ENCODE peak calls at places on chromosomes 5 and 9, in four cellular contexts. One of them, this sample, is unnamed.

GRCh38 chr5:173812811-173813550 is 75.2 kb upstream of the CPEB4 start:
- DNase-seq in H1: no peak
- DNase-seq in H9: no peak
- DNase-seq in IMR-90: peak; percentile 32
- DNase-seq in this sample: no peak

GRCh38 chr5:173265433-173265832 is 30.4 kb upstream of the NKX2-5 start:
- DNase-seq in IMR-90: no peak
- DNase-seq in H9: no peak
- DNase-seq in H1: no peak
- DNase-seq in this sample: no peak

GRCh38 chr9:127898433-127899199 is 787 bp downstream of the ST6GALNAC6 start:
- DNase-seq in IMR-90: peak; percentile 89
- DNase-seq in H9: peak; percentile 41
- DNase-seq in H1: no peak
- DNase-seq in this sample: no peak

GRCh38 chr5:96433066-96433447 is at the start of gene PCSK1:
- DNase-seq in H1: no peak
- DNase-seq in IMR-90: no peak
- DNase-seq in H9: peak; percentile 45
- DNase-seq in this sample: peak; percentile 59

GRCh38 chr9:113657765-113658564 is 194.4 kb downstream of the RGS3 start:
- DNase-seq in H1: peak; percentile 76
- DNase-seq in IMR-90: peak; percentile 83
- DNase-seq in H9: peak; percentile 92
- DNase-seq in this sample: peak; percentile 92

GRCh38 chr9:133531293-133531692 is 3.2 kb upstream of the ADAMTSL2 start:
- DNase-seq in IMR-90: no peak
- DNase-seq in H9: no peak
- DNase-seq in H1: no peak
- DNase-seq in this sample: no peak

GRCh38 chr5:69033690-69034089 is 60.1 kb upstream of the SLC30A5 start:
- DNase-seq in H9: no peak
- DNase-seq in H1: no peak
- DNase-seq in IMR-90: no peak
- DNase-seq in this sample: no peak

GRCh38 chr5:16427572-16427971 is 38.0 kb downstream of the ZNF622 start:
- DNase-seq in H9: no peak
- DNase-seq in IMR-90: no peak
- DNase-seq in H1: no peak
- DNase-seq in this sample: no peak

GRCh38 chr5:96733771-96734498 is 71.8 kb downstream of the CAST start:
- DNase-seq in H9: peak; percentile 43
- DNase-seq in IMR-90: peak; percentile 35
- DNase-seq in H1: no peak
- DNase-seq in this sample: peak; percentile 42

GRCh38 chr5:167320019-167320418 is 971.4 kb upstream of the WWC1 start:
- DNase-seq in H9: no peak
- DNase-seq in IMR-90: no peak
- DNase-seq in H1: no peak
- DNase-seq in this sample: no peak

GRCh38 chr5:142915840-142916424 is 145.8 kb downstream of the ARHGAP26 start:
- DNase-seq in IMR-90: peak; percentile 48
- DNase-seq in H1: peak; percentile 38
- DNase-seq in H9: peak; percentile 75
- DNase-seq in this sample: peak; percentile 86

GRCh38 chr9:95167998-95168397 is 149.5 kb downstream of the FANCC start:
- DNase-seq in IMR-90: peak; percentile 97
- DNase-seq in H1: peak; percentile 73
- DNase-seq in H9: peak; percentile 83
- DNase-seq in this sample: peak; percentile 95

GRCh38 chr5:9437741-9438240 is 108.1 kb downstream of the SEMA5A start:
- DNase-seq in H9: no peak
- DNase-seq in IMR-90: peak; percentile 86
- DNase-seq in H1: no peak
- DNase-seq in this sample: no peak

GRCh38 chr5:101932599-101932998 is 363.5 kb downstream of the SLCO4C1 start:
- DNase-seq in IMR-90: no peak
- DNase-seq in H9: no peak
- DNase-seq in H1: no peak
- DNase-seq in this sample: no peak

GRCh38 chr5:143734381-143734780 is 77.6 kb upstream of the HMHB1 start:
- DNase-seq in H9: no peak
- DNase-seq in IMR-90: no peak
- DNase-seq in H1: no peak
- DNase-seq in this sample: no peak

GRCh38 chr5:126746290-126746689 is 30.6 kb upstream of the LMNB1 start:
- DNase-seq in H9: no peak
- DNase-seq in H1: no peak
- DNase-seq in IMR-90: no peak
- DNase-seq in this sample: peak; percentile 92

GRCh38 chr9:128634111-128634510 is 22.5 kb downstream of the DYNC2I2 start:
- DNase-seq in H9: no peak
- DNase-seq in H1: no peak
- DNase-seq in IMR-90: no peak
- DNase-seq in this sample: no peak

GRCh38 chr9:131096490-131097258 is at the start of gene AIF1L:
- DNase-seq in H1: no peak
- DNase-seq in IMR-90: no peak
- DNase-seq in H9: peak; percentile 94
- DNase-seq in this sample: peak; percentile 93

GRCh38 chr5:957730-958485 is 50.7 kb upstream of the NKD2 start:
- DNase-seq in H9: no peak
- DNase-seq in H1: no peak
- DNase-seq in IMR-90: peak; percentile 9
- DNase-seq in this sample: no peak
- H3K27ac ChIP-seq in H9: no peak overlapping the region
- H3K27ac ChIP-seq in H1: no peak overlapping the region
- H3K27ac ChIP-seq in IMR-90: peak overlapping the region; percentile 81
- H3K27ac ChIP-seq in this sample: no peak overlapping the region

GRCh38 chr5:78642701-78643100 is 5.9 kb downstream of the LHFPL2 start:
- DNase-seq in IMR-90: no peak
- DNase-seq in H9: no peak
- DNase-seq in H1: no peak
- DNase-seq in this sample: no peak
- H2BK15ac ChIP-seq in IMR-90: no peak overlapping the region
- H2BK15ac ChIP-seq in H9: no peak overlapping the region
- H2BK15ac ChIP-seq in H1: no peak overlapping the region
- H2BK15ac ChIP-seq in this sample: no peak overlapping the region

GRCh38 chr9:4295160-4295559 is 4.7 kb downstream of the GLIS3 start:
- DNase-seq in H9: no peak
- DNase-seq in H1: no peak
- DNase-seq in IMR-90: no peak
- DNase-seq in this sample: no peak

GRCh38 chr9:4297795-4298254 is 2.0 kb downstream of the GLIS3 start:
- DNase-seq in H1: no peak
- DNase-seq in H9: peak; percentile 72
- DNase-seq in IMR-90: peak; percentile 65
- DNase-seq in this sample: peak; percentile 88

GRCh38 chr9:4297151-4297794 is 2.6 kb downstream of the GLIS3 start:
- DNase-seq in H1: no peak
- DNase-seq in H9: peak; percentile 84
- DNase-seq in IMR-90: peak; percentile 87
- DNase-seq in this sample: peak; percentile 94

GRCh38 chr9:4298255-4299005 is 1.4 kb downstream of the GLIS3 start:
- DNase-seq in H9: peak; percentile 37
- DNase-seq in IMR-90: peak; percentile 27
- DNase-seq in H1: no peak
- DNase-seq in this sample: peak; percentile 82

DNA sequence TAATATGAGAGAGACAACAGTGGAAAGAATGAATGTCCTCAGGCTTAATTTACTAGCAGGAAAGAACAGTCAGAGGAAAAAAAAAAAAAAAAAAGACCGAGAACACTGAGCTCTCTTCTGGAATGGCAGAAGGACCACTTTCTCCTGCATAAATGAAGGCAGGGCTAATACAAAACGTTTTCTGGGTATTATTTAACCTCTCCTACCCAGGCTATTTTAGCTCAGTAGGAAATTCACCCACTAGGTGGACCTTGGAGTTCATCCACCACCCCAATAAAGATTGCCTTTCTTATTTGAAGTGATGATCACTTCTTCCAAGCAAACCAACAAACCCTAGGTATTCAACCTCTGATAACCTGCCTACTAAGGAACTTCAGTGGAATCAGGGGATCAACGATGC is 3.7 kb downstream of the GLIS3 start:
- DNase-seq in H9: no peak
- DNase-seq in IMR-90: no peak
- DNase-seq in H1: no peak
- DNase-seq in this sample: no peak
- H3K56ac ChIP-seq in H9: no peak overlapping the region
- H3K56ac ChIP-seq in IMR-90: no peak overlapping the region
- H3K56ac ChIP-seq in H1: no peak overlapping the region
- H3K56ac ChIP-seq in this sample: no peak overlapping the region

DNA sequence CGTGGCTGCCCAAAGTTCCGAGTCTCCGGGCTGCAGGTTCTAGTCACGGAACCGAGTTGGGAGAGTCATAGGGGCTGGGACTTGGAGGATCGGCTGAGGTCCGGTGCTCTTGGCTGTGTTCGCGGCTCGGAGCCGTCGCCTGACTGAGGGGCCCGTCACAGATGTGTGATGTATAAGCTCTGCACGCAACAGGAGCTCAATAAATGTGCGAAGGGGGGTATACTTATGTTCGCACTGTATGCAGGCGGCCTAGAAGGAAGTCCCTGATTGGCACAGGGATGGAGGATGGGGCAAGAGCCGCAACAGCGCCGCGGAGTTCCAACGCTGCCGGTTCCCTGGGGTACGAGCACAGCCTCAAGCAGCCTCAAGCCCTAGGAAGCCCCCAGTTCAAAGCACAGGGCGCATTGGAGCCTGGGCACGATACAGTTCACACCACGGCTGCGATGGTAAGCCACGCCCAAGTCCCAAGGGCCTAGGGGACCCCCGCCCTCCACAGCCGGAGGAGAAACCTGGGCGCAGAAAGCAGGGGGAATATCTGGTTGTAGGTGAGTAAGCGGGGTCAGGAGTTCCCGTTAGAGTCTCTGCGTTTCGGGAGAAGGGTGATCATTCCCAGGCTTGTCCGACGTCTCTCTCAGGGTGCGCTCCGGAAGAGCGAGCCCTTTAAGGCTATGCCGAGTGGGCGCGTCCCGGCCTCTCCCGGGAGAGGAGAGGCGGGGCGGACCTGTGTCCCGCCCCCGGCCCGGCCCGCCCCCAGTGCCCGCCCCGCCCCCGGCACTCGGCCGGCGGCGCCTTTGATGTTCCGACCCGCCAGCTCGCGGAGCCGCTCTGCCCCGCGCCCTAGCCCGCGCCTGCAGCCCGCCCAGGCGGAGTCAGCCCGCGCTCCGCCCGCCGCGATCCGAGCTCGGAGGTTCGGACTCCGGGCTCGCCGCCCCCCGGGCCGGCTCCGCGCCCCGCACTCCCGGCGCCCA is at the start of gene TCF7:
- DNase-seq in H9: peak; percentile 88
- DNase-seq in IMR-90: peak; percentile 71
- DNase-seq in H1: peak; percentile 59
- DNase-seq in this sample: peak; percentile 94
- H3K27ac ChIP-seq in H9: no peak within 1 kb of the TSS
- H3K27ac ChIP-seq in IMR-90: no peak within 1 kb of the TSS
- H3K27ac ChIP-seq in H1: no peak within 1 kb of the TSS
- H3K27ac ChIP-seq in this sample: peak within 1 kb of the TSS; percentile 61

GRCh38 chr5:140567871-140568270 is 3.2 kb downstream of the SLC35A4 start:
- DNase-seq in H1: no peak
- DNase-seq in H9: no peak
- DNase-seq in IMR-90: no peak
- DNase-seq in this sample: no peak

GRCh38 chr5:140565780-140566095 is 1.1 kb downstream of the SLC35A4 start:
- DNase-seq in H1: no peak
- DNase-seq in H9: no peak
- DNase-seq in IMR-90: no peak
- DNase-seq in this sample: peak; percentile 44

GRCh38 chr5:140566665-140567064 is 2.0 kb downstream of the SLC35A4 start:
- DNase-seq in H1: no peak
- DNase-seq in IMR-90: no peak
- DNase-seq in H9: no peak
- DNase-seq in this sample: no peak

GRCh38 chr5:140568664-140569063 is 4.0 kb downstream of the SLC35A4 start:
- DNase-seq in IMR-90: no peak
- DNase-seq in H1: no peak
- DNase-seq in H9: no peak
- DNase-seq in this sample: no peak

DNA sequence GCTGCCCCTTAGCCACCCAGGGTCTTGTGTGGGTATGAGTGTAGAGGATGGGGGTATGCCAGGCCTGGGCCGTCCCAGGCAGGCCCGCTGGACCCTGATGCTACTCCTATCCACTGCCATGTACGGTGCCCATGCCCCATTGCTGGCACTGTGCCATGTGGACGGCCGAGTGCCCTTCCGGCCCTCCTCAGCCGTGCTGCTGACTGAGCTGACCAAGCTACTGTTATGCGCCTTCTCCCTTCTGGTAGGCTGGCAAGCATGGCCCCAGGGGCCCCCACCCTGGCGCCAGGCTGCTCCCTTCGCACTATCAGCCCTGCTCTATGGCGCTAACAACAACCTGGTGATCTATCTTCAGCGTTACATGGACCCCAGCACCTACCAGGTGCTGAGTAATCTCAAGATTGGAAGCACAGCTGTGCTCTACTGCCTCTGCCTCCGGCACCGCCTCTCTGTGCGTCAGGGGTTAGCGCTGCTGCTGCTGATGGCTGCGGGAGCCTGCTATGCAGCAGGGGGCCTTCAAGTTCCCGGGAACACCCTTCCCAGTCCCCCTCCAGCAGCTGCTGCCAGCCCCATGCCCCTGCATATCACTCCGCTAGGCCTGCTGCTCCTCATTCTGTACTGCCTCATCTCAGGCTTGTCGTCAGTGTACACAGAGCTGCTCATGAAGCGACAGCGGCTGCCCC is 2.6 kb downstream of the SLC35A4 start:
- DNase-seq in H1: no peak
- DNase-seq in H9: no peak
- DNase-seq in IMR-90: no peak
- DNase-seq in this sample: no peak
- H2BK15ac ChIP-seq in H1: no peak overlapping the region
- H2BK15ac ChIP-seq in H9: no peak overlapping the region
- H2BK15ac ChIP-seq in IMR-90: no peak overlapping the region
- H2BK15ac ChIP-seq in this sample: no peak overlapping the region

GRCh38 chr5:90353254-90353653 is 56.3 kb downstream of the CETN3 start:
- DNase-seq in H9: no peak
- DNase-seq in IMR-90: no peak
- DNase-seq in H1: no peak
- DNase-seq in this sample: no peak
- H3K56ac ChIP-seq in H9: no peak overlapping the region
- H3K56ac ChIP-seq in IMR-90: no peak overlapping the region
- H3K56ac ChIP-seq in H1: no peak overlapping the region
- H3K56ac ChIP-seq in this sample: no peak overlapping the region